ENCODE peak calls at places on chromosomes 3 and 15, in eight cellular contexts. P, A, G, Y, N, D, C and R are unnamed samples.

GRCh38 chr3:4228295-4228694 is 74.9 kb upstream of the SETMAR start:
- DNase-seq in P (no peak), A (no peak), G (no peak), Y (no peak), N (no peak), D (no peak), C (no peak), R (no peak)

GRCh38 chr3:153667341-153667740 is 453.8 kb upstream of the ARHGEF26 start:
- DNase-seq in P (no peak), A (no peak), G (no peak), Y (peak; percentile 7), N (no peak), D (peak; percentile 30), C (no peak), R (no peak)

GRCh38 chr3:45611619-45612018 is 17.1 kb downstream of the LIMD1 start:
- DNase-seq in P (no peak), A (peak; percentile 74), G (no peak), Y (no peak), N (no peak), D (no peak), C (no peak), R (no peak)

GRCh38 chr3:63911901-63912767 is at the start of gene SCAANT1:
- DNase-seq in P (peak; percentile 93), A (peak; percentile 92), G (peak; percentile 92), Y (peak; percentile 93), N (peak; percentile 94), D (peak; percentile 97), C (peak; percentile 81), R (peak; percentile 94)

GRCh38 chr3:8328971-8329370 is 172.7 kb upstream of the LMCD1 start:
- DNase-seq in P (no peak), A (no peak), G (no peak), Y (no peak), N (no peak), D (no peak), C (no peak), R (no peak)

GRCh38 chr3:127768346-127769008 is 53.8 kb downstream of the MGLL start:
- DNase-seq in P (no peak), A (no peak), G (no peak), Y (peak; percentile 94), N (no peak), D (peak; percentile 96), C (peak; percentile 37), R (peak; percentile 97)

GRCh38 chr3:72890166-72890925 is 2.5 kb downstream of the GXYLT2 start:
- DNase-seq in P (no peak), A (no peak), G (no peak), Y (no peak), N (no peak), D (peak; percentile 8), C (no peak), R (peak; percentile 16)

GRCh38 chr3:42498791-42499477 is 3.5 kb upstream of the VIPR1 start:
- DNase-seq in P (peak; percentile 22), A (no peak), G (peak; percentile 16), Y (no peak), N (no peak), D (no peak), C (no peak), R (no peak)

GRCh38 chr3:43707998-43708397 is 17.3 kb downstream of the ABHD5 start:
- DNase-seq in P (no peak), A (no peak), G (no peak), Y (peak; percentile 91), N (no peak), D (peak; percentile 88), C (no peak), R (peak; percentile 89)

GRCh38 chr3:193945126-193945525 is 190.8 kb upstream of the HES1 start:
- DNase-seq in P (no peak), A (no peak), G (peak; percentile 65), Y (peak; percentile 10), N (no peak), D (no peak), C (no peak), R (no peak)

GRCh38 chr3:5302661-5303060 is 115.2 kb downstream of the EDEM1 start:
- DNase-seq in P (no peak), A (no peak), G (no peak), Y (no peak), N (no peak), D (no peak), C (no peak), R (no peak)

GRCh38 chr3:194136519-194137313 is 768 bp downstream of the HES1 start:
- DNase-seq in P (peak; percentile 46), A (peak; percentile 76), G (peak; percentile 72), Y (peak; percentile 90), N (peak; percentile 61), D (peak; percentile 69), C (peak; percentile 60), R (peak; percentile 91)

GRCh38 chr3:130488769-130489450 is 28.1 kb upstream of the COL6A6 start:
- DNase-seq in P (no peak), A (no peak), G (no peak), Y (no peak), N (no peak), D (no peak), C (no peak), R (no peak)

GRCh38 chr3:158792709-158793108 is 9.1 kb upstream of the MFSD1 start:
- DNase-seq in P (no peak), A (no peak), G (no peak), Y (peak; percentile 95), N (no peak), D (peak; percentile 93), C (no peak), R (peak; percentile 92)

GRCh38 chr3:60809857-60810256 is 441.4 kb downstream of the FHIT start:
- DNase-seq in P (no peak), A (no peak), G (no peak), Y (peak; percentile 55), N (no peak), D (peak; percentile 11), C (no peak), R (peak; percentile 2)

GRCh38 chr3:152466784-152467183 is 198.1 kb downstream of the MBNL1 start:
- DNase-seq in P (no peak), A (no peak), G (no peak), Y (peak; percentile 75), N (no peak), D (peak; percentile 85), C (no peak), R (peak; percentile 82)

GRCh38 chr3:142613491-142613890 is 17.3 kb downstream of the PLS1 start:
- DNase-seq in P (no peak), A (no peak), G (no peak), Y (no peak), N (no peak), D (no peak), C (no peak), R (no peak)

GRCh38 chr15:58229297-58229768 is 91.2 kb downstream of the AQP9 start:
- DNase-seq in P (no peak), A (peak; percentile 26), G (no peak), Y (no peak), N (no peak), D (peak; percentile 47), C (no peak), R (no peak)

GRCh38 chr3:197501879-197502620 is 53.7 kb downstream of the BDH1 start:
- DNase-seq in P (peak; percentile 63), A (peak; percentile 83), G (no peak), Y (peak; percentile 61), N (peak; percentile 77), D (peak; percentile 63), C (peak; percentile 49), R (peak; percentile 66)

GRCh38 chr3:113714702-113715101 is 18.3 kb upstream of the USF3 start:
- DNase-seq in P (no peak), A (no peak), G (no peak), Y (peak; percentile 18), N (no peak), D (no peak), C (no peak), R (no peak)

GRCh38 chr3:110419096-110419495 is 652.5 kb upstream of the NECTIN3 start:
- DNase-seq in P (no peak), A (no peak), G (no peak), Y (no peak), N (no peak), D (peak; percentile 24), C (no peak), R (peak; percentile 11)

GRCh38 chr15:75639191-75639708 is 774 bp downstream of the IMP3 start:
- DNase-seq in P (no peak), A (no peak), G (no peak), Y (peak; percentile 26), N (no peak), D (no peak), C (no peak), R (peak; percentile 34)

GRCh38 chr15:28021281-28022039 is 77.7 kb downstream of the OCA2 start:
- DNase-seq in P (no peak), A (peak; percentile 63), G (no peak), Y (peak; percentile 5), N (peak; percentile 72), D (no peak), C (peak; percentile 47), R (peak; percentile 34)
- TF ChIP-seq CTCF in P (peak; percentile 18), A (peak; percentile 65), G (peak; percentile 34), Y (no peak), N (peak; percentile 33), D (no peak), C (no peak), R (peak; percentile 20)

GRCh38 chr3:128804017-128804816 is 75.2 kb upstream of the ACAD9 start:
- DNase-seq in P (no peak), A (no peak), G (no peak), Y (peak; percentile 84), N (no peak), D (no peak), C (peak; percentile 58), R (peak; percentile 60)
- H3K4me3 ChIP-seq in P (peak overlapping the region; percentile 14), A (no peak overlapping the region), G (no peak overlapping the region), Y (peak overlapping the region; percentile 38), N (peak overlapping the region; percentile 30), D (no peak overlapping the region), C (no peak overlapping the region), R (peak overlapping the region; percentile 22)

DNA sequence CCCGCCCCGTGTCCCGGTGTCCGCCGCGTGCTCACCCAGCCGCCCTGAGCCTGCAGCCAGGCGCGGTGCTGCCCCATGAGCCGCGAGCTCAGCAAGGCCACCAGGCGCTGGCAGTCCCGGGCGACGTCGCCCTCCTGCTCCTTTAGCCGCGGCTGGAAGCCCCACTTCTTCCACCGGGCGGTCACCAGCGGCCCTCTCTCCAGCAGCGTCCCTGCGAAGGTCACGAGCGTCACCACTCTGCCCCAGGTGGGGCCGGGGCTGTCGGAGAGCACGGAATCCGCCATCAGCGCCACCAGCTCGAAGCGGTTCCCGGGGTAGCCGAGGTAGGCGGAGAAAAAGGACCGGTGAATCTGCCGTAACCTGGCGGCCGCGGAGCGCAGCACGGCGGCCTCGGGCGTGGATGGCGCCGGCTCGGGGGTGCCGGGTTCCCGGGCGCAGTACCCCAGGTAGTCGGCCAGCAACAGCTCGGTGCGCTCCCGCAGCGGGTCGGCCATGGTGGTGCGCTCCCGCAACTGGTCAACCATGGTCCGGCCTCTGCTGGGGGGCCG is 298 bp downstream of the BCL2L10 start:
- DNase-seq in P (peak; percentile 52), A (no peak), G (no peak), Y (no peak), N (peak; percentile 50), D (peak; percentile 61), C (no peak), R (no peak)
- TF ChIP-seq CTCF in P (no peak), A (no peak), G (no peak), Y (no peak), N (no peak), D (no peak), C (no peak), R (no peak)

DNA sequence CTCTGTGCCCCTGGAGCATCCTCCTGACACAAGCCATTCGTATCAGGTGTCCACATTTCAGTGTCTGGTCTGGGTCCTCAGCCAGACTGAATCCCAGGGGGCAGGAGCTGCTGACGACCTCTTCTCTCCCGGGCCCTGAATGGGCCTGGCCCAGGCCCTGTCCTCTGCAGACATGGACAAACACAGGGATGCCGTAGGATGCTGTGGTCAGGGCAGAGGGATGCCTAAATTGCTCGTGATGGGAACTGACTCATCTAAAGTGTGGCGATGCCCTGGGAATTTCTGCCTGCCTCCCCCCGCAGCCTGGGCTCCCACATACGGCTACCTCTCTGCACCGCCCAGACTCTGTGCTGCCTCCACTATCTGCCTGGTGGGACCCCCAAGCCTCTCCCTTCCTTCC is 58.5 kb upstream of the CTSH start:
- DNase-seq in P (no peak), A (no peak), G (no peak), Y (peak; percentile 21), N (no peak), D (peak; percentile 18), C (no peak), R (no peak)
- H3K4me3 ChIP-seq in P (no peak overlapping the region), A (no peak overlapping the region), G (no peak overlapping the region), Y (no peak overlapping the region), N (no peak overlapping the region), D (no peak overlapping the region), C (no peak overlapping the region), R (no peak overlapping the region)